ENCODE peak calls at places on chromosomes 5 and 9, in seven cellular contexts. F, W, T, I, C, Q and S are unnamed samples.

GRCh38 chr9:117487555-117488175 is 72.8 kb upstream of the ASTN2 start:
- DNase-seq in T (peak), F (peak), Q (peak), C (peak), W (peak), I (peak), S (peak)

GRCh38 chr5:125093776-125094175 is 347.3 kb upstream of the ZNF608 start:
- DNase-seq in F (no peak), Q (no peak), T (peak), C (no peak), W (no peak), I (no peak), S (no peak)

GRCh38 chr9:36928670-36929349 is 105.3 kb downstream of the PAX5 start:
- DNase-seq in W (no peak), F (no peak), T (no peak), Q (no peak), C (no peak), I (peak), S (no peak)

GRCh38 chr5:29930316-29930715 is 1263.2 kb upstream of the CDH6 start:
- DNase-seq in W (no peak), T (no peak), Q (no peak), F (peak), C (no peak), I (no peak), S (no peak)

GRCh38 chr9:127021664-127022337 is 100.6 kb downstream of the ANGPTL2 start:
- DNase-seq in I (no peak), W (peak), C (peak), Q (peak), T (peak), F (peak), S (peak)

GRCh38 chr5:31478901-31479300 is 53.0 kb downstream of the DROSHA start:
- DNase-seq in Q (no peak), C (no peak), F (no peak), W (no peak), T (no peak), I (no peak), S (no peak)

GRCh38 chr9:92043002-92043401 is 72.2 kb downstream of the SPTLC1 start:
- DNase-seq in I (no peak), F (peak), T (no peak), Q (no peak), W (no peak), C (no peak), S (no peak)

GRCh38 chr5:18202147-18202546 is 567.9 kb downstream of the TAF11L14 start:
- DNase-seq in W (no peak), C (no peak), Q (no peak), I (no peak), F (no peak), T (no peak), S (no peak)

GRCh38 chr5:114782869-114783268 is 386.8 kb downstream of the TRIM36 start:
- DNase-seq in T (no peak), F (no peak), W (no peak), Q (peak), I (no peak), C (no peak), S (peak)

GRCh38 chr5:90386099-90386710 is 23.4 kb downstream of the CETN3 start:
- DNase-seq in F (no peak), T (no peak), C (no peak), I (no peak), Q (peak), W (no peak), S (no peak)

GRCh38 chr9:133945314-133945975 is 46.7 kb downstream of the VAV2 start:
- DNase-seq in F (no peak), W (no peak), T (no peak), I (peak), C (peak), Q (no peak), S (no peak)

GRCh38 chr5:33628781-33629180 is 188.0 kb downstream of the TARS1 start:
- DNase-seq in Q (no peak), T (no peak), I (no peak), C (no peak), F (no peak), W (no peak), S (no peak)

GRCh38 chr5:10635257-10635860 is 71.5 kb downstream of the ANKRD33B start:
- DNase-seq in W (no peak), T (no peak), I (peak), F (no peak), Q (no peak), C (peak), S (no peak)

GRCh38 chr9:3758816-3759576 is 233.2 kb upstream of the RFX3 start:
- DNase-seq in I (no peak), Q (no peak), W (no peak), F (no peak), C (no peak), T (no peak), S (no peak)

GRCh38 chr9:18473551-18474279 is at the start of gene ADAMTSL1:
- DNase-seq in C (no peak), W (no peak), T (peak), I (no peak), F (no peak), Q (peak), S (peak)

GRCh38 chr5:180643191-180643851 is 6.1 kb downstream of the FLT4 start:
- DNase-seq in Q (peak), I (no peak), C (no peak), T (no peak), W (no peak), F (no peak), S (no peak)

GRCh38 chr5:71882826-71883744 is 164.0 kb downstream of the CARTPT start:
- DNase-seq in W (no peak), F (no peak), C (no peak), Q (peak), I (no peak), T (peak), S (no peak)

GRCh38 chr5:43040287-43041098 is at the start of gene ANXA2R:
- DNase-seq in F (peak), T (peak), I (peak), Q (peak), W (peak), C (peak), S (peak)

GRCh38 chr9:114382951-114383865 is 4.6 kb downstream of the AKNA start:
- DNase-seq in C (peak), Q (no peak), W (no peak), I (peak), T (no peak), F (no peak), S (no peak)

GRCh38 chr5:1985781-1986180 is 103.1 kb upstream of the IRX4 start:
- DNase-seq in T (no peak), I (no peak), W (no peak), C (no peak), F (peak), Q (no peak), S (no peak)

GRCh38 chr5:173618927-173619519 is 2.6 kb upstream of the BOD1 start:
- DNase-seq in T (peak), I (peak), C (no peak), F (peak), W (no peak), Q (peak), S (no peak)

GRCh38 chr5:142143878-142144277 is 35.3 kb downstream of the NDFIP1 start:
- DNase-seq in F (peak), W (no peak), T (no peak), I (peak), C (no peak), Q (peak), S (no peak)

GRCh38 chr5:52870448-52870847 is 82.7 kb downstream of the ITGA1 start:
- DNase-seq in T (no peak), I (no peak), Q (no peak), F (no peak), C (no peak), W (no peak), S (no peak)

GRCh38 chr9:121779381-121780117 is 128.1 kb downstream of the DAB2IP start:
- DNase-seq in T (no peak), Q (no peak), W (no peak), F (no peak), I (no peak), C (no peak), S (no peak)

GRCh38 chr5:74543162-74543995 is 97.1 kb downstream of the ENC1 start:
- DNase-seq in I (no peak), C (no peak), T (no peak), Q (peak), F (no peak), W (no peak), S (no peak)

DNA sequence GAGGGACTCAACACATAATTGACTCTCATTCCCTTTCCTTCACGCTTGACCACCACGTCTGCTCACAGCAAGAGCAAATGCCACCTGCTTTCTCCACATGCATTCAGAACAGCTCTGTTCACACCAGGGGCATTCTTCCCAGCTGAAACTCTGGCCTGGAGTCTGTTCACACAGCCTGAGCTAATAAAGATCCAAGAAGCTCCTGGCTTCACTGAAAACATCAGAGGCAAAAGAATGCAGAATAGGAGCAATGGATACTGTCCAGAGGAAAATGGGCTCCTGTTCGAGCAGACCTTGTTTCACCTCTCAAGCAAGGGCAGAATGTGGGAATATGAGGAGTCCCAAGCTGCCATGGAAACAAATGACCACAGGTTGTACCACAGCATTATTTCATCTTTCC is 402.7 kb upstream of the TNC start:
- DNase-seq in Q (no peak), F (no peak), I (no peak), W (no peak), C (no peak), T (no peak), S (no peak)
- TF ChIP-seq CTCF in Q (no peak), F (no peak), I (no peak), W (no peak), C (no peak), T (no peak), S (no peak)

GRCh38 chr9:124683043-124683442 is 88.1 kb downstream of the NR6A1 start:
- DNase-seq in F (no peak), I (no peak), W (no peak), C (no peak), T (no peak), Q (no peak), S (no peak)
- TF ChIP-seq CTCF in F (no peak), I (no peak), W (no peak), C (no peak), T (no peak), Q (no peak), S (no peak)

DNA sequence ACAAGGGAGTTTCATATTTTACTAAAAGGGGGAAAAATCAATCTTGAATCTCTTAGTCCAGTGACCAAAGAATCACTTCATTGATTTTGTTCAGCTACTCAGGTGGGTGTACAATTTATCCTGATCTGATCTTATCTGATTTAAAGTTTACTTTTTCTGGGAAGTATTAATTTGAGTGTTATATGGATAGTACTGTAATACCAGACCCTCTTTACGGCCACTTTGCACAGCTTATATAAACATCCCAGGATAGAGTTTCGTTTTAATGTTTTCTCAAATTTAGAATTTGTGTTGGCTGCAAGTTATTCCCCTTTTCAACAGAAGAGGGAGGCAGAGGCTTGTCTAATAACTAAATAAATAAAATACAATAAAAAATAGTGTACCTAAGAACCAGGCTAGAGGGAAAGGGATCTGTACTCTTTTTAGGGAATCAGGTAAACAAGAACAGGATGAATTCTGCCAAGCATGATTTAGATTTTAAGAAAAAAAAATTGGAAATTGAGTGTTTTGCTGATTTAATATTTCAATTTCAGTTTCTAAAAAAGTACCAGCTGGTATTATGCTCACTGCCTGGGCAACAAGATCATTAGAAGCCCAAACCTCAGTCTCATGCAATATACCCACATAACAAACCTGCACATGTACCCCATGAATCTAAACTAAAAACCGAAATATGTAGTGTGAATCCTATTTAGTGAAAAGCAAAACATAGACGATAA is 69.2 kb downstream of the PSAT1 start:
- DNase-seq in F (no peak), C (no peak), I (no peak), T (no peak), W (no peak), Q (peak), S (no peak)
- TF ChIP-seq CTCF in F (peak), C (no peak), I (no peak), T (peak), W (peak), Q (peak), S (peak)

DNA sequence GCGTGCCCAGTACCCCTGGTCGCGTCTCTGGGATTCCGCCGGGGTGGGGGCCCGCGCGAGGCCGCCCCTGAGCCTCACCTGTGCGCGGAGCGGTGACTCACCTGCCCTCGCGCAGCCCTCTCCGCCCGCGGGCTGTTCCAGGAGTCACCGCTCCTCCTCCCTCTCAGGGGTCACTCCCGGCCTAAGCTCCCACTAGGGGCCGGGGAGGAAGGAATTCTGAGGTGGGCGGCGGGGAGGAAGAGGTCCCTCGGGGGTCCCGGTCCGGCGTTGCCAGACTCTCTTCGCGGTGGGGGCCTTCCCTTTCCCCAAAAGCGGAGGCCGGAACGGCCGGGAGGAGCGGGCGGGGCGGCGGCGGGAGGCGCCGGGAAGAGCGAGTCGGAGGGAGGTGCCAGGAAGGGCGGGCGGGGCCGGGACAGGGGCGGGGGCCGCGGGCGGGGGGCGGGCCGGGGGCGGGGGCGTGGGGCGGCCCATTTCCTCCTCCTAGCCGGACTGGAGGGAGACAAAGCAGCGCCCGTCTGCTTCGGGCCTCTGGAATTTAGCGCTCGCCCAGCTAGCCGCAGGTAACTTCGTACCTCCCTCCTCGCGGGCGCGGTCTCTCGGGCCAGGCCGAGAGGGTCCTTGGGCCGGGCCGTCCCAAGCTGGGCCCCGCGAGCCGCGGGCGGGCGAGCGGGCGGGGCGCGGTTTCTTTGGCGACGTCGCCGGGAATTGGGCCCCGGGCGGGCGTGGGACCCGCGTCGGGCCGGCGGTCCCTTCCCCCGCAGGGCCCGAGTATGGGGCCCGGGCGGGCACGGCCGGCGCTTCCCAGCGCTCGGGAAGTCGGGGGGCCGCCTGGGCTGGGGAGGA is at the start of gene CTNNA1:
- DNase-seq in F (peak), W (peak), T (no peak), Q (peak), I (peak), C (peak), S (peak)
- TF ChIP-seq CTCF in F (no peak), W (no peak), T (no peak), Q (no peak), I (no peak), C (no peak), S (no peak)

GRCh38 chr9:5843450-5844249 is 10.7 kb upstream of the ERMP1 start:
- DNase-seq in T (no peak), C (no peak), W (no peak), I (no peak), Q (peak), F (no peak), S (no peak)
- TF ChIP-seq CTCF in T (no peak), C (no peak), W (no peak), I (no peak), Q (no peak), F (no peak), S (no peak)

GRCh38 chr9:22815246-22815645 is 368.6 kb downstream of the DMRTA1 start:
- DNase-seq in C (no peak), F (no peak), W (no peak), Q (no peak), I (no peak), T (no peak), S (no peak)

GRCh38 chr9:22817181-22817580 is 370.6 kb downstream of the DMRTA1 start:
- DNase-seq in F (no peak), Q (no peak), I (no peak), T (no peak), C (no peak), W (no peak), S (no peak)

GRCh38 chr9:22809371-22809770 is 362.7 kb downstream of the DMRTA1 start:
- DNase-seq in C (no peak), I (no peak), Q (no peak), F (no peak), T (no peak), W (no peak), S (no peak)

GRCh38 chr9:22808876-22809275 is 362.3 kb downstream of the DMRTA1 start:
- DNase-seq in T (no peak), F (no peak), W (no peak), I (no peak), Q (no peak), C (no peak), S (no peak)

DNA sequence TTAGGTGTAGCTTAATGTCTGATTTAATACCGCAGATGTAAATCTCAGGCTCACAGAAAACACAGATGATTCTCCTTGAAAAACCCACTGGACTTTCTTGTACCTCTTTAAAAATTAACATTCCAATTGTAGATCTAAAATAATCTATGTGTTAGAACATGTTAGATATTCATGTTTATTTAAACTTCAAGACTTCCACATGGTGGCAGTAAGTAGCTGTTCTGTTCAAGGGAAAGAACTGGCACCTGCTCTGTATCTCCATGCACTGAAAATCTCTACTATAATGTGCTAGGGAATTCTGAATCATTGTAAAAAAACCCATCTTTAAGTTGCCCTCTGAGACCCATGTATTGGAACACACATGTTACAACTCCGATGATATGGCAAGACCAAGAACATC is 366.9 kb downstream of the DMRTA1 start:
- DNase-seq in W (no peak), Q (peak), F (no peak), T (peak), C (no peak), I (peak), S (no peak)
- TF ChIP-seq CTCF in W (no peak), Q (peak), F (no peak), T (peak), C (no peak), I (no peak), S (no peak)

GRCh38 chr5:66724740-66725139 is 128.5 kb downstream of the MAST4 start:
- DNase-seq in I (no peak), W (no peak), Q (no peak), T (no peak), C (no peak), F (no peak), S (no peak)
- TF ChIP-seq CTCF in I (peak), W (no peak), Q (peak), T (peak), C (no peak), F (no peak), S (no peak)

DNA sequence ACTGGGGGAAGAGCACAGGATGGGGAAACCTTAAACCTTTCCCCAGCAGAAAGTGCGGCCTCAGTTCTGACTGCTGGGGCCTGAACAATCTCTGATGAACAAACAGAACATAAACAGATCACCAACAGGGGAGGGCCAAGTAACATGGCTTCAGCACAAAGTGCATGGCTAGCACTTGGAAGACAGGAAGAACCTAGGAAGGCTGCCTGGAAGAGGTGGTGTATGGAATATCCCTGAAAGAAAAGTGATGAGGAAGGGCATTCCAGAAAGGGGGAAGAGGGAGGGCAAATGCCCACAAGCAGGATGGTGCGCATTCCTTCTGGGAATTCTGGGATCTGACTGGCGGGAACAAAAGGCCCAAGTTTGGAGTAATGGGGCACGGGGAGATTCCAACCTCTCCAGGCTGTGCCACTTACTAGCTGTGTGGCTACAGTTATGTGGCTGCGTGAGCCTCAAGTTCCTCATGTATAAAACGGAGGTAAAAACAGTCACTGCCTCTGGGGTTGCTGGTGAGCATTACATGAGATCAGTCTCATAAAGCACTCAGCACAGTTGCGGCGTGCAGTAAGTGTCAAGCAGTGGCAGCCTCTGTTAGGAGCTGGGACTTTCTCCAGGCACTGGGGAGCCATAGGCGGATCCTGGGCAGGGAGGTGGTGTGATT is 1.6 kb downstream of the PDGFRB start:
- DNase-seq in C (no peak), F (no peak), W (no peak), T (no peak), I (no peak), Q (no peak), S (no peak)
- TF ChIP-seq CTCF in C (no peak), F (peak), W (no peak), T (no peak), I (no peak), Q (no peak), S (no peak)

GRCh38 chr9:24961787-24962186 is 416.1 kb upstream of the IZUMO3 start:
- DNase-seq in F (no peak), C (no peak), W (no peak), I (no peak), Q (no peak), T (no peak), S (no peak)
- TF ChIP-seq CTCF in F (no peak), C (no peak), W (no peak), I (no peak), Q (no peak), T (no peak), S (no peak)

DNA sequence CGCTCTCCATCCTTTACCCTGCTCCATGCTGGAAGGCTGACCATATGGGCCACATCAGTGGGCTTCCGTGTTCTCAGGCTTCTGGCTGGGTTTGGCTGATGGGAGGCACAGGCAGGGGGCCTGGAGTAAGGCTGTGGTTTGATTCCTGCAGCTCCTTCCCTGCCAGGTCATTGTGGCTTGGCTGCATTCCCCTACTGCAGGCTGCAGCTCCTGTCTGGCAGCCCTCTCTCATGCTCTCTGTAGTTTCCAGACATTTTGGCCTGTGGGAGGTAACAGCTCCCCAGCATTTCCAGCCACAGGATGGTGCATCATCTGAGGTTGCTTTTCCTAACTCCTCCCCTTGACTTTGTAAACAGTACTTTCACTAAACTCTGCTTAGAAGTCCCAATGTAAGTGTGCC is 102.0 kb upstream of the PTPN3 start:
- DNase-seq in W (no peak), I (no peak), T (peak), F (no peak), Q (no peak), C (no peak), S (no peak)
- TF ChIP-seq CTCF in W (no peak), I (no peak), T (no peak), F (no peak), Q (no peak), C (no peak), S (no peak)